ENCODE peak calls at places on chromosomes 7 and 10, in seven cellular contexts. One of them, this sample, is unnamed.

GRCh38 chr7:77395543-77395942 is 20.6 kb downstream of the GSAP start:
- DNase-seq in T follicular helper cell: no peak
- DNase-seq in NCI-H524: no peak
- DNase-seq in HEK293T: no peak
- DNase-seq in tibial artery: no peak
- DNase-seq in RPMI8226: no peak
- DNase-seq in NCI-H446 treated with DMSO at 0.1 percent for 48 hours: no peak
- DNase-seq in this sample: no peak

GRCh38 chr10:2990764-2991163 is 76.6 kb upstream of the PFKP start:
- DNase-seq in T follicular helper cell: no peak
- DNase-seq in NCI-H524: no peak
- DNase-seq in HEK293T: no peak
- DNase-seq in tibial artery: no peak
- DNase-seq in RPMI8226: no peak
- DNase-seq in NCI-H446 treated with DMSO at 0.1 percent for 48 hours: no peak
- DNase-seq in this sample: no peak

GRCh38 chr10:79399242-79399831 is 46.1 kb downstream of the ZCCHC24 start:
- DNase-seq in T follicular helper cell: no peak
- DNase-seq in NCI-H524: no peak
- DNase-seq in HEK293T: peak; percentile 58
- DNase-seq in tibial artery: peak; percentile 94
- DNase-seq in RPMI8226: no peak
- DNase-seq in NCI-H446 treated with DMSO at 0.1 percent for 48 hours: peak; percentile 48
- DNase-seq in this sample: no peak

GRCh38 chr10:132906836-132907235 is 35.5 kb downstream of the CFAP46 start:
- DNase-seq in T follicular helper cell: no peak
- DNase-seq in NCI-H524: no peak
- DNase-seq in HEK293T: no peak
- DNase-seq in tibial artery: peak; percentile 10
- DNase-seq in RPMI8226: no peak
- DNase-seq in NCI-H446 treated with DMSO at 0.1 percent for 48 hours: no peak
- DNase-seq in this sample: no peak

GRCh38 chr10:78258303-78259030 is 224.8 kb downstream of the RPS24 start:
- DNase-seq in T follicular helper cell: no peak
- DNase-seq in NCI-H524: peak; percentile 10
- DNase-seq in HEK293T: no peak
- DNase-seq in tibial artery: no peak
- DNase-seq in RPMI8226: no peak
- DNase-seq in NCI-H446 treated with DMSO at 0.1 percent for 48 hours: no peak
- DNase-seq in this sample: no peak

GRCh38 chr10:12638103-12638502 is 288.8 kb downstream of the CAMK1D start:
- DNase-seq in T follicular helper cell: no peak
- DNase-seq in NCI-H524: peak; percentile 79
- DNase-seq in HEK293T: no peak
- DNase-seq in tibial artery: no peak
- DNase-seq in RPMI8226: peak; percentile 86
- DNase-seq in NCI-H446 treated with DMSO at 0.1 percent for 48 hours: peak; percentile 55
- DNase-seq in this sample: no peak

GRCh38 chr7:114422478-114423217 is 8.0 kb downstream of the FOXP2 start:
- DNase-seq in T follicular helper cell: no peak
- DNase-seq in NCI-H524: peak; percentile 6
- DNase-seq in HEK293T: no peak
- DNase-seq in tibial artery: no peak
- DNase-seq in RPMI8226: peak; percentile 10
- DNase-seq in NCI-H446 treated with DMSO at 0.1 percent for 48 hours: no peak
- DNase-seq in this sample: no peak

GRCh38 chr10:43749940-43750552 is 101.4 kb upstream of the ZNF32 start:
- DNase-seq in T follicular helper cell: no peak
- DNase-seq in NCI-H524: no peak
- DNase-seq in HEK293T: no peak
- DNase-seq in tibial artery: no peak
- DNase-seq in RPMI8226: no peak
- DNase-seq in NCI-H446 treated with DMSO at 0.1 percent for 48 hours: no peak
- DNase-seq in this sample: no peak

This sample was measured in T-helper 1 cell.